ENCODE peak calls at places on chromosomes 12 and 14, in nine cellular contexts. G, N, Z, J, C, E, Y, I and T are unnamed samples.

GRCh38 chr14:54396493-54397335 is at the start of gene CDKN3:
- DNase-seq in G (peak; percentile 93), N (peak; percentile 98), Z (peak; percentile 77), J (peak; percentile 94), C (peak; percentile 99), E (peak; percentile 99), Y (peak; percentile 98), I (peak; percentile 96), T (peak; percentile 96)

GRCh38 chr14:23430016-23430732 is 5.3 kb downstream of the MYH7 start:
- DNase-seq in G (no peak), N (no peak), Z (no peak), J (no peak), C (no peak), E (no peak), Y (no peak), I (no peak), T (no peak)

GRCh38 chr12:75848533-75848932 is 183.0 kb downstream of the PHLDA1 start:
- DNase-seq in G (no peak), N (no peak), Z (no peak), J (no peak), C (no peak), E (no peak), Y (no peak), I (peak; percentile 17), T (no peak)

GRCh38 chr14:89481167-89481566 is 64.1 kb upstream of the FOXN3 start:
- DNase-seq in G (no peak), N (no peak), Z (no peak), J (no peak), C (no peak), E (no peak), Y (no peak), I (no peak), T (no peak)

GRCh38 chr12:96311191-96311590 is 89.0 kb downstream of the CDK17 start:
- DNase-seq in G (no peak), N (no peak), Z (no peak), J (no peak), C (no peak), E (no peak), Y (no peak), I (no peak), T (no peak)

GRCh38 chr12:93167841-93168492 is 209.8 kb upstream of the NUDT4 start:
- DNase-seq in G (no peak), N (peak; percentile 43), Z (no peak), J (no peak), C (no peak), E (no peak), Y (peak; percentile 54), I (no peak), T (peak; percentile 25)

GRCh38 chr12:113853491-113853890 is 112.6 kb downstream of the RBM19 start:
- DNase-seq in G (peak; percentile 9), N (no peak), Z (no peak), J (no peak), C (peak; percentile 81), E (no peak), Y (no peak), I (no peak), T (no peak)

GRCh38 chr12:25723921-25724491 is 170.9 kb upstream of the LMNTD1 start:
- DNase-seq in G (no peak), N (no peak), Z (no peak), J (no peak), C (no peak), E (no peak), Y (no peak), I (no peak), T (no peak)

GRCh38 chr14:85402546-85403162 is 127.3 kb upstream of the FLRT2 start:
- DNase-seq in G (no peak), N (no peak), Z (no peak), J (no peak), C (peak; percentile 81), E (no peak), Y (no peak), I (no peak), T (no peak)

GRCh38 chr14:81565441-81566290 is 32.0 kb upstream of the SEL1L start:
- DNase-seq in G (no peak), N (peak; percentile 39), Z (no peak), J (no peak), C (peak; percentile 32), E (no peak), Y (peak; percentile 29), I (no peak), T (no peak)

GRCh38 chr14:74929242-74929641 is 6.2 kb upstream of the RPS6KL1 start:
- DNase-seq in G (no peak), N (no peak), Z (no peak), J (no peak), C (no peak), E (no peak), Y (no peak), I (no peak), T (no peak)

GRCh38 chr12:118160536-118160935 is 24.6 kb downstream of the PEBP1 start:
- DNase-seq in G (no peak), N (no peak), Z (no peak), J (no peak), C (no peak), E (no peak), Y (no peak), I (no peak), T (no peak)

GRCh38 chr14:71661441-71661840 is 270.8 kb upstream of the RGS6 start:
- DNase-seq in G (no peak), N (no peak), Z (no peak), J (no peak), C (no peak), E (no peak), Y (no peak), I (no peak), T (no peak)

GRCh38 chr12:13562915-13563742 is 366.6 kb downstream of the EMP1 start:
- DNase-seq in G (no peak), N (no peak), Z (no peak), J (no peak), C (no peak), E (no peak), Y (no peak), I (peak; percentile 8), T (no peak)

GRCh38 chr14:91369628-91370445 is 47.8 kb downstream of the CCDC88C start:
- DNase-seq in G (no peak), N (no peak), Z (no peak), J (no peak), C (peak; percentile 83), E (no peak), Y (no peak), I (no peak), T (no peak)

GRCh38 chr12:30850684-30851083 is 75.9 kb upstream of the TSPAN11 start:
- DNase-seq in G (no peak), N (peak; percentile 56), Z (no peak), J (no peak), C (no peak), E (no peak), Y (no peak), I (no peak), T (no peak)